ENCODE peak calls at places on chromosomes 13 and 19, in five cellular contexts. L is adrenal gland, S is heart right ventricle, U is left ventricle myocardium inferior, M is colonic mucosa. E is an unnamed sample.

GRCh38 chr13:75628811-75629210 is 7.3 kb upstream of the LMO7 start:
- DNase-seq in U (no peak), S (no peak), M (no peak), L (no peak), E (no peak)

GRCh38 chr19:16598848-16599247 is 26.6 kb upstream of the SLC35E1 start:
- DNase-seq in S (no peak), L (no peak), U (no peak), M (no peak), E (no peak)

GRCh38 chr13:93060144-93060543 is 166.5 kb upstream of the GPC6 start:
- DNase-seq in S (no peak), U (no peak), M (no peak), L (no peak), E (no peak)

GRCh38 chr13:100815476-100816046 is 141.0 kb upstream of the TMTC4 start:
- DNase-seq in S (no peak), M (no peak), L (no peak), U (no peak), E (peak; percentile 57)

GRCh38 chr13:80131204-80131603 is 209.7 kb downstream of the SPRY2 start:
- DNase-seq in M (peak; percentile 85), S (peak; percentile 84), L (peak; percentile 31), U (peak; percentile 86), E (peak; percentile 77)

GRCh38 chr13:93364166-93364565 is 137.6 kb downstream of the GPC6 start:
- DNase-seq in L (no peak), U (no peak), S (no peak), M (no peak), E (no peak)

GRCh38 chr13:44653261-44653660 is 77.1 kb upstream of the TSC22D1 start:
- DNase-seq in L (no peak), S (no peak), M (no peak), U (no peak), E (no peak)

GRCh38 chr13:105365831-105366230 is 1169.6 kb downstream of the EFNB2 start:
- DNase-seq in S (no peak), M (no peak), L (no peak), U (no peak), E (no peak)

GRCh38 chr13:97892717-97893116 is 60.8 kb upstream of the IPO5 start:
- DNase-seq in M (no peak), S (no peak), U (no peak), L (no peak), E (no peak)

DNA sequence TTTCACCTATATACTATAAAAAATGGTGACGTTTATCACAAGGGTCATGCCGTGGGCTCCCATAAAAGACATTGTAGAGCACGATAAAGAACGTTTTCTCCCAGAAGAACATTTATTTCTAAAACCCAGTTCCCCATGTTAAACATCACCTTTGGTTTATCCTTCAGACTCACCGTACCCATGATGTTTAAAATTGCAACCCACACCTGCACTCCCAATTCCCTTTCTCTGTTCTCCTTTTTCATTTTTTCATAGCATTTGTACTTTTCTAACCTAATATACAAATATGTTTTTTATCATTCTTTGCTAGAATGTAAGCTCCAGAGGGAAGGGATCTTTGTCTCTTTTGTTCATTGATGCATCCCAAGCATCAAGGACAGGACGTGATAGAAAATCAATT is 2.0 kb downstream of the RCBTB2 start:
- DNase-seq in S (no peak), M (no peak), L (no peak), U (no peak), E (no peak)
- H3K4me1 ChIP-seq in S (peaks cover 3% of the 10 kb centered on the region), M (no peaks in the 10 kb centered on the region), L (peaks cover 29% of the 10 kb centered on the region), U (peaks cover 39% of the 10 kb centered on the region), E (peaks cover 6% of the 10 kb centered on the region)

GRCh38 chr19:4830332-4830731 is 1.2 kb downstream of the TICAM1 start:
- DNase-seq in M (no peak), L (no peak), S (no peak), U (no peak), E (no peak)

GRCh38 chr19:4830768-4831265 is 695 bp downstream of the TICAM1 start:
- DNase-seq in M (peak; percentile 45), S (no peak), L (no peak), U (no peak), E (no peak)

GRCh38 chr19:4832776-4833175 is 1.3 kb upstream of the TICAM1 start:
- DNase-seq in S (no peak), L (no peak), M (no peak), U (no peak), E (no peak)

GRCh38 chr19:4831351-4832340 is at the start of gene TICAM1:
- DNase-seq in M (peak; percentile 87), U (peak; percentile 83), L (peak; percentile 77), S (peak; percentile 82), E (peak; percentile 59)

GRCh38 chr19:4829001-4829712 is 2.4 kb downstream of the TICAM1 start:
- DNase-seq in U (no peak), S (no peak), M (peak; percentile 67), L (no peak), E (no peak)
- TF ChIP-seq CTCF in U (no peak), S (no peak), M (no peak), L (no peak), E (no peak)

GRCh38 chr19:5114713-5115112 is 145.8 kb downstream of the KDM4B start:
- DNase-seq in U (peak; percentile 37), M (no peak), S (no peak), L (no peak), E (no peak)

GRCh38 chr19:5113633-5114586 is 145.0 kb downstream of the KDM4B start:
- DNase-seq in S (peak; percentile 60), U (peak; percentile 41), M (no peak), L (no peak), E (no peak)

GRCh38 chr19:5112175-5112574 is 143.3 kb downstream of the KDM4B start:
- DNase-seq in L (no peak), U (no peak), M (no peak), S (no peak), E (no peak)

GRCh38 chr19:5112681-5113080 is 143.8 kb downstream of the KDM4B start:
- DNase-seq in L (no peak), U (no peak), S (no peak), M (no peak), E (no peak)

GRCh38 chr19:5113101-5113557 is 144.2 kb downstream of the KDM4B start:
- DNase-seq in M (no peak), L (no peak), S (no peak), U (no peak), E (no peak)
- H3K4me1 ChIP-seq in M (no peaks in the 10 kb centered on the region), L (peaks cover 25% of the 10 kb centered on the region), S (no peaks in the 10 kb centered on the region), U (peaks cover 27% of the 10 kb centered on the region), E (no peaks in the 10 kb centered on the region)

GRCh38 chr19:5131866-5132561 is 163.1 kb downstream of the KDM4B start:
- DNase-seq in L (no peak), U (no peak), S (no peak), M (no peak), E (no peak)
- TF ChIP-seq CTCF in L (no peak), U (no peak), S (no peak), M (no peak), E (no peak)